ENCODE peak calls at places on chromosomes 6 and 20, in ten cellular contexts. I, B, X, O, G, Q, A, W, P and R are unnamed samples.
A peak's percentile ranks its signal among the peaks of the same experiment; 100 is the strongest.

GRCh38 chr6:123965894-123966293 is 162.2 kb downstream of the NKAIN2 start:
- DNase-seq in I (no peak), B (no peak), X (no peak), O (peak; percentile 29), G (no peak), Q (no peak), A (no peak), W (no peak), P (no peak), R (no peak)

GRCh38 chr20:2871111-2871465 is 2.2 kb upstream of the PTPRA start:
- DNase-seq in I (no peak), B (no peak), X (no peak), O (peak; percentile 52), G (no peak), Q (no peak), A (no peak), W (no peak), P (no peak), R (no peak)

GRCh38 chr6:30555428-30556005 is 772 bp downstream of the GNL1 start:
- DNase-seq in I (peak; percentile 46), B (peak; percentile 9), X (peak; percentile 8), O (peak; percentile 56), G (no peak), Q (peak; percentile 7), A (peak; percentile 31), W (no peak), P (peak; percentile 25), R (peak; percentile 61)

GRCh38 chr6:148885920-148886845 is 139.4 kb downstream of the UST start:
- DNase-seq in I (no peak), B (no peak), X (no peak), O (peak; percentile 26), G (no peak), Q (no peak), A (no peak), W (no peak), P (no peak), R (no peak)

GRCh38 chr20:58293453-58293852 is 16.1 kb upstream of the RAB22A start:
- DNase-seq in I (no peak), B (no peak), X (no peak), O (no peak), G (no peak), Q (no peak), A (no peak), W (no peak), P (no peak), R (no peak)

GRCh38 chr6:62283828-62284411 is 2.1 kb downstream of the KHDRBS2 start:
- DNase-seq in I (no peak), B (peak; percentile 28), X (no peak), O (peak; percentile 1), G (no peak), Q (peak; percentile 14), A (no peak), W (no peak), P (no peak), R (no peak)

GRCh38 chr6:29850011-29850553 is 22.5 kb downstream of the HLA-G start:
- DNase-seq in I (peak; percentile 53), B (no peak), X (peak; percentile 8), O (no peak), G (peak; percentile 44), Q (no peak), A (no peak), W (no peak), P (peak; percentile 45), R (peak; percentile 65)

GRCh38 chr20:577167-577791 is 32.8 kb downstream of the TCF15 start:
- DNase-seq in I (no peak), B (no peak), X (no peak), O (no peak), G (no peak), Q (no peak), A (no peak), W (no peak), P (no peak), R (no peak)

GRCh38 chr6:28981391-28981832 is 23.7 kb downstream of the ZNF311 start:
- DNase-seq in I (peak; percentile 65), B (peak; percentile 62), X (peak; percentile 72), O (peak; percentile 84), G (peak; percentile 72), Q (peak; percentile 47), A (peak; percentile 38), W (peak; percentile 47), P (peak; percentile 71), R (peak; percentile 61)

GRCh38 chr6:44161997-44162338 is 3.3 kb downstream of the CAPN11 start:
- DNase-seq in I (no peak), B (peak; percentile 60), X (no peak), O (peak; percentile 41), G (no peak), Q (peak; percentile 59), A (no peak), W (no peak), P (no peak), R (no peak)

GRCh38 chr6:110232456-110232855 is 52.2 kb downstream of the CDC40 start:
- DNase-seq in I (no peak), B (peak; percentile 24), X (no peak), O (no peak), G (no peak), Q (no peak), A (no peak), W (no peak), P (no peak), R (no peak)

GRCh38 chr20:63565021-63565698 is 8.9 kb downstream of the HELZ2 start:
- DNase-seq in I (no peak), B (no peak), X (no peak), O (no peak), G (no peak), Q (no peak), A (no peak), W (no peak), P (no peak), R (no peak)

GRCh38 chr6:151263035-151263434 is 23.3 kb downstream of the AKAP12 start:
- DNase-seq in I (no peak), B (no peak), X (no peak), O (no peak), G (no peak), Q (no peak), A (no peak), W (no peak), P (no peak), R (no peak)

GRCh38 chr6:50141100-50141499 is 91.4 kb upstream of the DEFB112 start:
- DNase-seq in I (no peak), B (no peak), X (no peak), O (no peak), G (no peak), Q (no peak), A (no peak), W (no peak), P (no peak), R (no peak)

GRCh38 chr6:3731700-3732099 is 19.8 kb downstream of the PXDC1 start:
- DNase-seq in I (no peak), B (no peak), X (no peak), O (no peak), G (no peak), Q (no peak), A (no peak), W (no peak), P (no peak), R (no peak)

GRCh38 chr6:138013949-138014348 is 93.3 kb downstream of the PERP start:
- DNase-seq in I (no peak), B (no peak), X (no peak), O (no peak), G (no peak), Q (no peak), A (no peak), W (no peak), P (no peak), R (no peak)

GRCh38 chr6:67630146-67630545 is 1004.9 kb upstream of the ADGRB3 start:
- DNase-seq in I (no peak), B (peak; percentile 1), X (no peak), O (peak; percentile 97), G (no peak), Q (peak; percentile 91), A (no peak), W (no peak), P (no peak), R (no peak)

GRCh38 chr20:39850821-39851330 is 838.2 kb downstream of the MAFB start:
- DNase-seq in I (no peak), B (peak; percentile 22), X (no peak), O (no peak), G (no peak), Q (no peak), A (no peak), W (no peak), P (no peak), R (no peak)

GRCh38 chr20:53847118-53847842 is 223.1 kb downstream of the BCAS1 start:
- DNase-seq in I (no peak), B (no peak), X (no peak), O (no peak), G (peak; percentile 30), Q (no peak), A (no peak), W (no peak), P (no peak), R (no peak)

GRCh38 chr6:45816674-45817297 is 198.9 kb downstream of the CLIC5 start:
- DNase-seq in I (no peak), B (peak; percentile 49), X (no peak), O (peak; percentile 7), G (no peak), Q (no peak), A (no peak), W (no peak), P (no peak), R (no peak)

GRCh38 chr6:149223120-149223775 is 94.3 kb upstream of the TAB2 start:
- DNase-seq in I (no peak), B (no peak), X (no peak), O (no peak), G (no peak), Q (no peak), A (no peak), W (no peak), P (no peak), R (no peak)

GRCh38 chr6:130306377-130306776 is 59.4 kb upstream of the TMEM200A start:
- DNase-seq in I (no peak), B (no peak), X (no peak), O (no peak), G (no peak), Q (no peak), A (no peak), W (no peak), P (no peak), R (no peak)